ENCODE peak calls at places on chromosomes 13 and 19, in seven cellular contexts. One of them, this sample, is unnamed.

GRCh38 chr13:40388617-40389016 is 277.8 kb downstream of the FOXO1 start:
- DNase-seq in GM12865: peak; percentile 96
- DNase-seq in activated CD4-positive, alpha-beta T cell treated with anti-CD3 and anti-CD28 coated beads, Interleukin-2, amount 50 U/mL, for 1 hour: peak; percentile 72
- DNase-seq in DMS79 treated with DMSO at 0.1 percent for 48 hours: peak; percentile 11
- DNase-seq in astrocyte of the spinal cord: no peak
- DNase-seq in endodermal cell: no peak
- DNase-seq in neural crest cell: no peak
- DNase-seq in this sample: no peak

GRCh38 chr13:106603568-106603967 is 35.6 kb upstream of the ARGLU1 start:
- DNase-seq in GM12865: no peak
- DNase-seq in activated CD4-positive, alpha-beta T cell treated with anti-CD3 and anti-CD28 coated beads, Interleukin-2, amount 50 U/mL, for 1 hour: no peak
- DNase-seq in astrocyte of the spinal cord: no peak
- DNase-seq in neural crest cell: no peak
- DNase-seq in endodermal cell: no peak
- DNase-seq in DMS79 treated with DMSO at 0.1 percent for 48 hours: no peak
- DNase-seq in this sample: no peak

GRCh38 chr19:655691-656090 is 7.3 kb downstream of the RNF126 start:
- DNase-seq in activated CD4-positive, alpha-beta T cell treated with anti-CD3 and anti-CD28 coated beads, Interleukin-2, amount 50 U/mL, for 1 hour: no peak
- DNase-seq in endodermal cell: no peak
- DNase-seq in astrocyte of the spinal cord: no peak
- DNase-seq in neural crest cell: no peak
- DNase-seq in DMS79 treated with DMSO at 0.1 percent for 48 hours: no peak
- DNase-seq in GM12865: no peak
- DNase-seq in this sample: no peak

GRCh38 chr13:42753697-42754096 is 27.7 kb upstream of the FAM216B start:
- DNase-seq in activated CD4-positive, alpha-beta T cell treated with anti-CD3 and anti-CD28 coated beads, Interleukin-2, amount 50 U/mL, for 1 hour: no peak
- DNase-seq in endodermal cell: no peak
- DNase-seq in astrocyte of the spinal cord: no peak
- DNase-seq in GM12865: no peak
- DNase-seq in DMS79 treated with DMSO at 0.1 percent for 48 hours: peak; percentile 54
- DNase-seq in neural crest cell: no peak
- DNase-seq in this sample: no peak

GRCh38 chr19:42326969-42327368 is 1.5 kb downstream of the MEGF8 start:
- DNase-seq in endodermal cell: no peak
- DNase-seq in GM12865: no peak
- DNase-seq in activated CD4-positive, alpha-beta T cell treated with anti-CD3 and anti-CD28 coated beads, Interleukin-2, amount 50 U/mL, for 1 hour: no peak
- DNase-seq in DMS79 treated with DMSO at 0.1 percent for 48 hours: no peak
- DNase-seq in neural crest cell: no peak
- DNase-seq in astrocyte of the spinal cord: no peak
- DNase-seq in this sample: no peak

GRCh38 chr19:18100710-18101109 is 3.1 kb downstream of the MAST3 start:
- DNase-seq in astrocyte of the spinal cord: no peak
- DNase-seq in DMS79 treated with DMSO at 0.1 percent for 48 hours: no peak
- DNase-seq in activated CD4-positive, alpha-beta T cell treated with anti-CD3 and anti-CD28 coated beads, Interleukin-2, amount 50 U/mL, for 1 hour: no peak
- DNase-seq in neural crest cell: peak; percentile 31
- DNase-seq in endodermal cell: peak; percentile 92
- DNase-seq in GM12865: no peak
- DNase-seq in this sample: no peak

GRCh38 chr13:112326821-112327370 is 49.3 kb upstream of the SPACA7 start:
- DNase-seq in activated CD4-positive, alpha-beta T cell treated with anti-CD3 and anti-CD28 coated beads, Interleukin-2, amount 50 U/mL, for 1 hour: no peak
- DNase-seq in GM12865: no peak
- DNase-seq in endodermal cell: no peak
- DNase-seq in astrocyte of the spinal cord: no peak
- DNase-seq in DMS79 treated with DMSO at 0.1 percent for 48 hours: no peak
- DNase-seq in neural crest cell: no peak
- DNase-seq in this sample: no peak

GRCh38 chr19:5090780-5091575 is 122.1 kb downstream of the KDM4B start:
- DNase-seq in GM12865: no peak
- DNase-seq in DMS79 treated with DMSO at 0.1 percent for 48 hours: peak; percentile 68
- DNase-seq in endodermal cell: no peak
- DNase-seq in neural crest cell: no peak
- DNase-seq in astrocyte of the spinal cord: peak; percentile 44
- DNase-seq in activated CD4-positive, alpha-beta T cell treated with anti-CD3 and anti-CD28 coated beads, Interleukin-2, amount 50 U/mL, for 1 hour: no peak
- DNase-seq in this sample: no peak

GRCh38 chr13:44052843-44053607 is 173.3 kb downstream of the LACC1 start:
- DNase-seq in neural crest cell: no peak
- DNase-seq in astrocyte of the spinal cord: peak; percentile 38
- DNase-seq in GM12865: no peak
- DNase-seq in endodermal cell: peak; percentile 76
- DNase-seq in activated CD4-positive, alpha-beta T cell treated with anti-CD3 and anti-CD28 coated beads, Interleukin-2, amount 50 U/mL, for 1 hour: no peak
- DNase-seq in DMS79 treated with DMSO at 0.1 percent for 48 hours: no peak
- DNase-seq in this sample: peak; percentile 77

GRCh38 chr19:58037927-58038687 is 4.3 kb downstream of the ZSCAN1 start:
- DNase-seq in neural crest cell: no peak
- DNase-seq in DMS79 treated with DMSO at 0.1 percent for 48 hours: peak; percentile 33
- DNase-seq in activated CD4-positive, alpha-beta T cell treated with anti-CD3 and anti-CD28 coated beads, Interleukin-2, amount 50 U/mL, for 1 hour: no peak
- DNase-seq in GM12865: no peak
- DNase-seq in endodermal cell: peak; percentile 69
- DNase-seq in astrocyte of the spinal cord: no peak
- DNase-seq in this sample: no peak

GRCh38 chr19:15010497-15011255 is 31.0 kb upstream of the SLC1A6 start:
- DNase-seq in activated CD4-positive, alpha-beta T cell treated with anti-CD3 and anti-CD28 coated beads, Interleukin-2, amount 50 U/mL, for 1 hour: no peak
- DNase-seq in GM12865: no peak
- DNase-seq in endodermal cell: peak; percentile 83
- DNase-seq in astrocyte of the spinal cord: no peak
- DNase-seq in neural crest cell: no peak
- DNase-seq in DMS79 treated with DMSO at 0.1 percent for 48 hours: no peak
- DNase-seq in this sample: no peak

GRCh38 chr19:4016486-4016885 is 8.9 kb downstream of the PIAS4 start:
- DNase-seq in endodermal cell: no peak
- DNase-seq in GM12865: no peak
- DNase-seq in neural crest cell: peak; percentile 47
- DNase-seq in astrocyte of the spinal cord: no peak
- DNase-seq in DMS79 treated with DMSO at 0.1 percent for 48 hours: no peak
- DNase-seq in activated CD4-positive, alpha-beta T cell treated with anti-CD3 and anti-CD28 coated beads, Interleukin-2, amount 50 U/mL, for 1 hour: no peak
- DNase-seq in this sample: no peak

GRCh38 chr13:97432232-97432916 is 1.6 kb upstream of the RAP2A start:
- DNase-seq in neural crest cell: no peak
- DNase-seq in DMS79 treated with DMSO at 0.1 percent for 48 hours: peak; percentile 72
- DNase-seq in activated CD4-positive, alpha-beta T cell treated with anti-CD3 and anti-CD28 coated beads, Interleukin-2, amount 50 U/mL, for 1 hour: no peak
- DNase-seq in astrocyte of the spinal cord: no peak
- DNase-seq in endodermal cell: no peak
- DNase-seq in GM12865: peak; percentile 28
- DNase-seq in this sample: no peak

GRCh38 chr13:97225533-97225932 is 3.4 kb downstream of the MBNL2 start:
- DNase-seq in endodermal cell: no peak
- DNase-seq in neural crest cell: no peak
- DNase-seq in DMS79 treated with DMSO at 0.1 percent for 48 hours: no peak
- DNase-seq in activated CD4-positive, alpha-beta T cell treated with anti-CD3 and anti-CD28 coated beads, Interleukin-2, amount 50 U/mL, for 1 hour: no peak
- DNase-seq in astrocyte of the spinal cord: no peak
- DNase-seq in GM12865: peak; percentile 21
- DNase-seq in this sample: no peak

GRCh38 chr13:44141213-44141724 is 232.4 kb upstream of the SERP2 start:
- DNase-seq in GM12865: peak; percentile 21
- DNase-seq in astrocyte of the spinal cord: peak; percentile 22
- DNase-seq in DMS79 treated with DMSO at 0.1 percent for 48 hours: no peak
- DNase-seq in neural crest cell: no peak
- DNase-seq in endodermal cell: no peak
- DNase-seq in activated CD4-positive, alpha-beta T cell treated with anti-CD3 and anti-CD28 coated beads, Interleukin-2, amount 50 U/mL, for 1 hour: peak; percentile 3
- DNase-seq in this sample: no peak

GRCh38 chr19:19185853-19186728 is 5.9 kb downstream of the BORCS8 start:
- DNase-seq in DMS79 treated with DMSO at 0.1 percent for 48 hours: no peak
- DNase-seq in astrocyte of the spinal cord: no peak
- DNase-seq in endodermal cell: peak; percentile 96
- DNase-seq in neural crest cell: peak; percentile 61
- DNase-seq in GM12865: peak; percentile 72
- DNase-seq in activated CD4-positive, alpha-beta T cell treated with anti-CD3 and anti-CD28 coated beads, Interleukin-2, amount 50 U/mL, for 1 hour: peak; percentile 57
- DNase-seq in this sample: peak; percentile 66

GRCh38 chr19:720691-721160 is 12.0 kb downstream of the PALM start:
- DNase-seq in neural crest cell: no peak
- DNase-seq in activated CD4-positive, alpha-beta T cell treated with anti-CD3 and anti-CD28 coated beads, Interleukin-2, amount 50 U/mL, for 1 hour: no peak
- DNase-seq in astrocyte of the spinal cord: no peak
- DNase-seq in endodermal cell: no peak
- DNase-seq in DMS79 treated with DMSO at 0.1 percent for 48 hours: no peak
- DNase-seq in GM12865: no peak
- DNase-seq in this sample: no peak

GRCh38 chr13:79936368-79937136 is 404.4 kb downstream of the SPRY2 start:
- DNase-seq in endodermal cell: no peak
- DNase-seq in GM12865: peak; percentile 2
- DNase-seq in DMS79 treated with DMSO at 0.1 percent for 48 hours: no peak
- DNase-seq in activated CD4-positive, alpha-beta T cell treated with anti-CD3 and anti-CD28 coated beads, Interleukin-2, amount 50 U/mL, for 1 hour: no peak
- DNase-seq in astrocyte of the spinal cord: peak; percentile 100
- DNase-seq in neural crest cell: no peak
- DNase-seq in this sample: no peak

GRCh38 chr13:51849145-51850101 is 4.4 kb upstream of the TMEM272 start:
- DNase-seq in activated CD4-positive, alpha-beta T cell treated with anti-CD3 and anti-CD28 coated beads, Interleukin-2, amount 50 U/mL, for 1 hour: peak; percentile 31
- DNase-seq in endodermal cell: peak; percentile 95
- DNase-seq in GM12865: peak; percentile 51
- DNase-seq in DMS79 treated with DMSO at 0.1 percent for 48 hours: no peak
- DNase-seq in astrocyte of the spinal cord: peak; percentile 4
- DNase-seq in neural crest cell: peak; percentile 47
- DNase-seq in this sample: no peak

GRCh38 chr13:105329359-105329758 is 1206.1 kb downstream of the EFNB2 start:
- DNase-seq in activated CD4-positive, alpha-beta T cell treated with anti-CD3 and anti-CD28 coated beads, Interleukin-2, amount 50 U/mL, for 1 hour: no peak
- DNase-seq in DMS79 treated with DMSO at 0.1 percent for 48 hours: no peak
- DNase-seq in astrocyte of the spinal cord: no peak
- DNase-seq in neural crest cell: no peak
- DNase-seq in endodermal cell: no peak
- DNase-seq in GM12865: no peak
- DNase-seq in this sample: no peak

GRCh38 chr19:47351545-47351944 is 2.4 kb downstream of the DHX34 start:
- DNase-seq in endodermal cell: peak; percentile 75
- DNase-seq in DMS79 treated with DMSO at 0.1 percent for 48 hours: no peak
- DNase-seq in GM12865: peak; percentile 45
- DNase-seq in activated CD4-positive, alpha-beta T cell treated with anti-CD3 and anti-CD28 coated beads, Interleukin-2, amount 50 U/mL, for 1 hour: no peak
- DNase-seq in neural crest cell: no peak
- DNase-seq in astrocyte of the spinal cord: peak; percentile 41
- DNase-seq in this sample: no peak

GRCh38 chr13:60370343-60370742 is 26.7 kb upstream of the TDRD3 start:
- DNase-seq in GM12865: peak; percentile 30
- DNase-seq in activated CD4-positive, alpha-beta T cell treated with anti-CD3 and anti-CD28 coated beads, Interleukin-2, amount 50 U/mL, for 1 hour: no peak
- DNase-seq in endodermal cell: no peak
- DNase-seq in DMS79 treated with DMSO at 0.1 percent for 48 hours: no peak
- DNase-seq in neural crest cell: no peak
- DNase-seq in astrocyte of the spinal cord: no peak
- DNase-seq in this sample: no peak

GRCh38 chr13:44713793-44714469 is 137.8 kb upstream of the TSC22D1 start:
- DNase-seq in DMS79 treated with DMSO at 0.1 percent for 48 hours: no peak
- DNase-seq in endodermal cell: peak; percentile 76
- DNase-seq in neural crest cell: no peak
- DNase-seq in astrocyte of the spinal cord: peak; percentile 96
- DNase-seq in activated CD4-positive, alpha-beta T cell treated with anti-CD3 and anti-CD28 coated beads, Interleukin-2, amount 50 U/mL, for 1 hour: no peak
- DNase-seq in GM12865: no peak
- DNase-seq in this sample: peak; percentile 32

GRCh38 chr19:29528350-29528945 is 2.7 kb downstream of the VSTM2B start:
- DNase-seq in neural crest cell: peak; percentile 76
- DNase-seq in endodermal cell: peak; percentile 94
- DNase-seq in astrocyte of the spinal cord: peak; percentile 57
- DNase-seq in GM12865: peak; percentile 82
- DNase-seq in activated CD4-positive, alpha-beta T cell treated with anti-CD3 and anti-CD28 coated beads, Interleukin-2, amount 50 U/mL, for 1 hour: peak; percentile 25
- DNase-seq in DMS79 treated with DMSO at 0.1 percent for 48 hours: peak; percentile 37
- DNase-seq in this sample: no peak

GRCh38 chr19:12596485-12596884 is 14.1 kb downstream of the ZNF490 start:
- DNase-seq in DMS79 treated with DMSO at 0.1 percent for 48 hours: no peak
- DNase-seq in neural crest cell: no peak
- DNase-seq in endodermal cell: no peak
- DNase-seq in GM12865: no peak
- DNase-seq in astrocyte of the spinal cord: no peak
- DNase-seq in activated CD4-positive, alpha-beta T cell treated with anti-CD3 and anti-CD28 coated beads, Interleukin-2, amount 50 U/mL, for 1 hour: no peak
- DNase-seq in this sample: no peak

GRCh38 chr13:103101500-103101899 is 35.3 kb upstream of the SLC10A2 start:
- DNase-seq in endodermal cell: peak; percentile 57
- DNase-seq in neural crest cell: no peak
- DNase-seq in astrocyte of the spinal cord: no peak
- DNase-seq in GM12865: no peak
- DNase-seq in activated CD4-positive, alpha-beta T cell treated with anti-CD3 and anti-CD28 coated beads, Interleukin-2, amount 50 U/mL, for 1 hour: no peak
- DNase-seq in DMS79 treated with DMSO at 0.1 percent for 48 hours: no peak
- DNase-seq in this sample: no peak

GRCh38 chr13:99033814-99034213 is 56.0 kb upstream of the DOCK9 start:
- DNase-seq in activated CD4-positive, alpha-beta T cell treated with anti-CD3 and anti-CD28 coated beads, Interleukin-2, amount 50 U/mL, for 1 hour: no peak
- DNase-seq in neural crest cell: no peak
- DNase-seq in astrocyte of the spinal cord: peak; percentile 50
- DNase-seq in DMS79 treated with DMSO at 0.1 percent for 48 hours: peak; percentile 90
- DNase-seq in GM12865: no peak
- DNase-seq in endodermal cell: no peak
- DNase-seq in this sample: peak; percentile 30

GRCh38 chr13:26759907-26760834 is at the start of gene GPR12:
- DNase-seq in neural crest cell: peak; percentile 4
- DNase-seq in activated CD4-positive, alpha-beta T cell treated with anti-CD3 and anti-CD28 coated beads, Interleukin-2, amount 50 U/mL, for 1 hour: no peak
- DNase-seq in GM12865: no peak
- DNase-seq in endodermal cell: peak; percentile 54
- DNase-seq in astrocyte of the spinal cord: peak; percentile 1
- DNase-seq in DMS79 treated with DMSO at 0.1 percent for 48 hours: no peak
- DNase-seq in this sample: no peak

GRCh38 chr19:36169084-36169760 is 17.0 kb upstream of the COX7A1 start:
- DNase-seq in GM12865: no peak
- DNase-seq in endodermal cell: no peak
- DNase-seq in DMS79 treated with DMSO at 0.1 percent for 48 hours: peak; percentile 18
- DNase-seq in neural crest cell: no peak
- DNase-seq in astrocyte of the spinal cord: no peak
- DNase-seq in activated CD4-positive, alpha-beta T cell treated with anti-CD3 and anti-CD28 coated beads, Interleukin-2, amount 50 U/mL, for 1 hour: no peak
- DNase-seq in this sample: no peak

GRCh38 chr19:1063030-1063908 is 3.7 kb upstream of the ARHGAP45 start:
- DNase-seq in endodermal cell: peak; percentile 77
- DNase-seq in neural crest cell: no peak
- DNase-seq in GM12865: peak; percentile 86
- DNase-seq in DMS79 treated with DMSO at 0.1 percent for 48 hours: no peak
- DNase-seq in activated CD4-positive, alpha-beta T cell treated with anti-CD3 and anti-CD28 coated beads, Interleukin-2, amount 50 U/mL, for 1 hour: peak; percentile 69
- DNase-seq in astrocyte of the spinal cord: no peak
- DNase-seq in this sample: peak; percentile 72

GRCh38 chr19:29492761-29493160 is 33.0 kb upstream of the VSTM2B start:
- DNase-seq in GM12865: no peak
- DNase-seq in neural crest cell: no peak
- DNase-seq in astrocyte of the spinal cord: no peak
- DNase-seq in endodermal cell: peak; percentile 34
- DNase-seq in activated CD4-positive, alpha-beta T cell treated with anti-CD3 and anti-CD28 coated beads, Interleukin-2, amount 50 U/mL, for 1 hour: no peak
- DNase-seq in DMS79 treated with DMSO at 0.1 percent for 48 hours: no peak
- DNase-seq in this sample: no peak

GRCh38 chr13:61880576-61881283 is 465.1 kb upstream of the PCDH20 start:
- DNase-seq in GM12865: peak; percentile 51
- DNase-seq in astrocyte of the spinal cord: peak; percentile 16
- DNase-seq in activated CD4-positive, alpha-beta T cell treated with anti-CD3 and anti-CD28 coated beads, Interleukin-2, amount 50 U/mL, for 1 hour: no peak
- DNase-seq in DMS79 treated with DMSO at 0.1 percent for 48 hours: no peak
- DNase-seq in neural crest cell: no peak
- DNase-seq in endodermal cell: peak; percentile 75
- DNase-seq in this sample: peak; percentile 62

GRCh38 chr19:4399871-4400768 is at the start of gene SH3GL1:
- DNase-seq in endodermal cell: peak; percentile 95
- DNase-seq in DMS79 treated with DMSO at 0.1 percent for 48 hours: peak; percentile 85
- DNase-seq in astrocyte of the spinal cord: peak; percentile 92
- DNase-seq in GM12865: peak; percentile 96
- DNase-seq in activated CD4-positive, alpha-beta T cell treated with anti-CD3 and anti-CD28 coated beads, Interleukin-2, amount 50 U/mL, for 1 hour: peak; percentile 92
- DNase-seq in neural crest cell: peak; percentile 94
- DNase-seq in this sample: peak; percentile 88

This sample was measured in Caco-2.